ENCODE peak calls at places on chromosomes 4 and X, in seven cellular contexts. Y is endothelial cell of umbilical vein, K is A549, T is H1, A is GM12878, N is K562, Q is HCT116. O is an unnamed sample.

GRCh38 chr4:30828290-30828926 is 108.2 kb downstream of the PCDH7 start:
- DNase-seq in K (no peak), T (no peak), A (no peak), N (no peak), Q (peak), Y (no peak), O (no peak)

GRCh38 chr4:73375328-73375741 is 28.8 kb upstream of the ALB start:
- DNase-seq in Y (no peak), T (no peak), A (no peak), K (no peak), N (no peak), Q (no peak), O (no peak)

GRCh38 chr4:184386271-184386781 is 88.0 kb downstream of the IRF2 start:
- DNase-seq in A (no peak), K (no peak), Q (no peak), Y (no peak), N (peak), T (no peak), O (no peak)

GRCh38 chrX:118652717-118653116 is 74.7 kb upstream of the IL13RA1 start:
- DNase-seq in N (no peak), Y (no peak), K (no peak), A (no peak), Q (no peak), T (no peak), O (no peak)

GRCh38 chr4:73859614-73860088 is 6.6 kb downstream of the PF4V1 start:
- DNase-seq in A (no peak), Q (no peak), K (no peak), N (no peak), Y (no peak), T (no peak), O (no peak)

GRCh38 chrX:25523574-25523973 is 507.8 kb upstream of the ARX start:
- DNase-seq in N (peak), A (no peak), T (peak), Y (peak), K (peak), Q (peak), O (peak)

GRCh38 chrX:42948723-42949122 is 170.8 kb upstream of the PPP1R2C start:
- DNase-seq in T (no peak), Q (no peak), A (no peak), N (no peak), Y (peak), K (no peak), O (no peak)

GRCh38 chr4:25702848-25703247 is 47.2 kb downstream of the SLC34A2 start:
- DNase-seq in Y (no peak), T (no peak), N (no peak), Q (no peak), K (no peak), A (no peak), O (peak)

GRCh38 chr4:151569650-151570049 is 160.7 kb downstream of the FHIP1A start:
- DNase-seq in Y (no peak), N (no peak), K (no peak), Q (no peak), A (no peak), T (no peak), O (no peak)

GRCh38 chr4:140686799-140687198 is 69.4 kb downstream of the TBC1D9 start:
- DNase-seq in N (no peak), Q (no peak), Y (no peak), A (no peak), K (no peak), T (no peak), O (no peak)

GRCh38 chr4:128757712-128758111 is 51.8 kb upstream of the JADE1 start:
- DNase-seq in K (no peak), N (no peak), Y (no peak), Q (no peak), A (no peak), T (no peak), O (no peak)

GRCh38 chr4:114964016-114964415 is 149.4 kb downstream of the NDST4 start:
- DNase-seq in Y (no peak), N (no peak), A (no peak), K (no peak), Q (no peak), T (no peak), O (no peak)

GRCh38 chr4:78186597-78187543 is 129.7 kb downstream of the FRAS1 start:
- DNase-seq in Q (no peak), T (no peak), N (no peak), A (no peak), K (no peak), Y (no peak), O (no peak)

GRCh38 chr4:52172166-52172565 is 121.1 kb downstream of the SPATA18 start:
- DNase-seq in N (no peak), Q (no peak), Y (no peak), A (no peak), T (no peak), K (no peak), O (no peak)

GRCh38 chr4:7103031-7103598 is 35.3 kb upstream of the GRPEL1 start:
- DNase-seq in A (peak), Y (no peak), N (peak), T (peak), K (peak), Q (peak), O (peak)

GRCh38 chr4:2925496-2925895 is 37.7 kb downstream of the NOP14 start:
- DNase-seq in N (no peak), Q (no peak), Y (no peak), K (no peak), T (no peak), A (no peak), O (no peak)

GRCh38 chr4:147749811-147750321 is 18.0 kb downstream of the ARHGAP10 start:
- DNase-seq in Q (no peak), Y (no peak), A (peak), K (no peak), T (no peak), N (no peak), O (no peak)

GRCh38 chr4:137514401-137515116 is 17.7 kb downstream of the PCDH18 start:
- DNase-seq in T (no peak), Q (no peak), N (no peak), A (no peak), K (no peak), Y (no peak), O (no peak)

GRCh38 chrX:155534800-155535199 is 76.4 kb upstream of the F8A3 start:
- DNase-seq in T (no peak), Q (no peak), K (peak), Y (no peak), A (no peak), N (no peak), O (peak)

GRCh38 chrX:39563189-39563588 is 534.6 kb downstream of the BCOR start:
- DNase-seq in Q (no peak), K (no peak), T (no peak), N (no peak), Y (no peak), A (no peak), O (no peak)

GRCh38 chrX:150092549-150092948 is 154.3 kb upstream of the EOLA2 start:
- DNase-seq in Q (no peak), N (no peak), Y (no peak), T (no peak), K (no peak), A (no peak), O (no peak)

GRCh38 chrX:103063918-103064434 is at the start of gene BEX1:
- DNase-seq in T (peak), Y (no peak), K (no peak), A (no peak), N (no peak), Q (no peak), O (no peak)

GRCh38 chr4:797066-797465 is 28.9 kb downstream of the CPLX1 start:
- DNase-seq in K (no peak), Y (no peak), N (no peak), T (no peak), Q (no peak), A (no peak), O (no peak)

GRCh38 chr4:169005453-169006099 is 4.5 kb downstream of the CBR4 start:
- DNase-seq in N (no peak), Y (no peak), Q (no peak), T (no peak), K (peak), A (no peak), O (no peak)

GRCh38 chr4:169012049-169012448 is 2.0 kb upstream of the CBR4 start:
- DNase-seq in Y (no peak), A (no peak), T (no peak), Q (no peak), K (no peak), N (no peak), O (no peak)

GRCh38 chr4:169010125-169011023 is at the start of gene CBR4:
- DNase-seq in Q (peak), K (peak), A (peak), Y (peak), N (peak), T (peak), O (peak)

GRCh38 chr4:169009281-169010124 is 552 bp downstream of the CBR4 start:
- DNase-seq in T (peak), A (no peak), Y (peak), K (peak), Q (peak), N (peak), O (peak)

DNA sequence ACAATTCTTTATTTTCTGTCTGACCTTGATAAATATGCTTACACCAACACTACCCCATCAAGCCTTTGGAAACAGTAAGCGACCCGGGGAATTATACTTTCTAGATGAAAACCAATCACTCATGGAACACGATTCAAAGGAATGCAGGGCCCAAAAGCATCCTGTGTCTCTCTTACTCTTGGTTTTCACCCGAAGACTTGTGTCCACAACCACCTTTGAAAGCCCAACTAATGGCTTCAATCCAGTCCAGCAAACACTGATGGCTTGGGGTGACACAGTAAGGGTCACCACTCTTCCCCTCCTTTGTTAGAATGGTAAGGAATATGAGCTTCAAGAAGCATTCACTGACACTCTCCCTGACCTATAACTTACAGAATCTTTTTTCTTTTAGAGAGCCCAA is 1.6 kb downstream of the CBR4 start:
- DNase-seq in Q (no peak), T (no peak), K (no peak), N (no peak), A (no peak), Y (no peak), O (peak)
- TF ChIP-seq POLR2A in Q (no peak), T (no peak), K (no peak), N (no peak), A (no peak), Y (no peak), O (no peak)

DNA sequence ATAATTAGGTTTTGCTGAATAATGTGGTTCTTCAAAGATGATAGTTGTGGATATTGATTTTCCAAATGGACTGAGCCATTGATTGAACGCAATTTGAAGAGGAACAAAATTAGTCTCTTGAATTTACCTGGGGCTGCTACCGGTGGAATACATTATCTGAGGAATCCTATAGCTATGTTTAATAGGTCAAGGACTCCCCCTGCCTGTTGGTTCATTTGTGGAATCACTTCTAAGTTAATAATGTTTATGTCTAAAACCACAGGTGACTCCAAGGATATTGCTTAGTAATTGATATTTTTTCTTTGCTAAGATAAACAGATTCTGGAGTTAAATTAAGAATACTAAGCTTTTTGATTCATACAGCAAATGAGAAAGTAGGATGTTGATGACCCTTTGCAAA is 576.0 kb upstream of the PABPC4L start:
- DNase-seq in T (no peak), N (no peak), A (no peak), Y (peak), K (peak), Q (peak), O (no peak)
- TF ChIP-seq MAX in T (no peak), N (no peak), A (no peak), Y (no peak), K (no peak), Q (no peak), O (no peak)

DNA sequence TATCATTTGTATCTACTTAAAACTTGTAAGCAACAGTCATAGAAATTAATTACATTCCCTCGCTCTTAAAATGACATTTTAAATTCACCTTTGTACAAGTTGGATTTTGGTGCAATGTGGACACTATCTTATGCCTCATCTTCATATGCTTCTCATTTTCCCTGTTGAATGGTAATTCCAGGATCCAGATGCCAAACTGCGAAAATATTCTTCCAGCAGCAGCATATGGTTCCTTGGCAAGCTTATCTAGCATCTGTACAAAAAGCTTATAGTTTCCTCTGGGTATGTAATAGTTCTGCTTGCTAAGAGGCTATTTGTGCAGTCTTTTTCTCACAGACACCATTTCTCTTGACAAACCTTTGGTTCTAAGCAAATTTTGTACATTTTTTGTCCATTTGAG is 2079.7 kb upstream of the AGA start:
- DNase-seq in T (no peak), K (no peak), N (no peak), Y (no peak), Q (no peak), A (no peak), O (no peak)
- H3K4me3 ChIP-seq in T (no peak), K (no peak), N (no peak), Y (no peak), Q (no peak), A (no peak), O (no peak)

DNA sequence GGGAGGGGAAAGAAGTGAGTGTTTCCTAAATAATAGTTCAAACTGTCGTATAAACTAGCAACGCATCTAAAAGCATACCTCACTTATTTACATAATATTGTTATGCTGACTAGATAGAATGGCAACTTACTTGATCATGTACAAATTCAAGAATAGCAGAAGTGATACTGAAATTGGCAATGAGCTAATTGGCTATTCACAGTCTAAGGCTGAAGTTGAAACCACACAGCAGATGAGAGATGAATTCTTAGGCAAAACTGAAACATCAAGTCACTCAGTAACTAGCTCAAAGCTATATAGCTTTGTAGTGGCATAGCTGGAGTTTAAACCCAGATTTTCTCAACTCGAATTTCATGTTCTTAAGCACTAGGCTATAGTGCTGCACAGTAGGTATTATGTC is 263.5 kb downstream of the NKX6-1 start:
- DNase-seq in T (no peak), Y (no peak), A (peak), Q (no peak), K (no peak), N (no peak), O (no peak)
- TF ChIP-seq POLR2A in T (no peak), Y (no peak), A (no peak), Q (no peak), K (no peak), N (no peak), O (no peak)

GRCh38 chr4:101282076-101282844 is 65.1 kb downstream of the PPP3CA start:
- DNase-seq in N (no peak), Q (no peak), K (no peak), A (no peak), T (no peak), Y (no peak), O (peak)

GRCh38 chr4:101277661-101278060 is 69.7 kb downstream of the PPP3CA start:
- DNase-seq in K (no peak), T (no peak), A (no peak), Q (no peak), N (no peak), Y (no peak), O (no peak)

GRCh38 chr4:101280866-101281600 is 66.3 kb downstream of the PPP3CA start:
- DNase-seq in Q (no peak), Y (no peak), K (no peak), N (no peak), A (no peak), T (no peak), O (no peak)

GRCh38 chr4:101276661-101277060 is 70.7 kb downstream of the PPP3CA start:
- DNase-seq in N (no peak), T (no peak), K (no peak), Q (no peak), A (no peak), Y (no peak), O (no peak)

DNA sequence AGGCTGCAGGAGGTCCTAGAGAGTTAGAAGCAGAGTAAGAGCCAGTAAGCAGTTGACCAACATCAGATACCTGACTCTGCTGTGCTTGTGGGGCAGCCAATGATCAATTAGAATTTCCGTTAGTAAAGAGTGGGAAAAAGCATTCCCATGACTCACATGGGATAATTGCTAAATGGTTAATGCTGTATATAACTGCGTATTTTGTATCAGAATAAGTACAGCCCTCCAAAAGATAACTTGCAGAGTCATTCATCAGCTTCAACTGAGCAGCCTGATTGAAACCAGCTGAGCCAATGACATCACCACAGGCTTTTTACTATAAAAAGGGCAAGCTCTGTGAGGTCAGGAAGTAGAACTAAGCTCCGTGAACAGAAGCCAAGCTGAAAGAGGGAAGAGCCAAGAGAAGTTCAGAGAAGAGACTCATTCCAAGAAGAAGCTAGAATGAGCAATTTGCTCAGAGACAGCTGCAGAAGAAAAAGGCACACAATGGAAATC is 67.9 kb downstream of the PPP3CA start:
- DNase-seq in Y (peak), Q (no peak), K (peak), N (no peak), A (no peak), T (no peak), O (peak)
- TF ChIP-seq MAX in Y (no peak), Q (no peak), K (no peak), N (no peak), A (no peak), T (no peak), O (no peak)

GRCh38 chrX:11429543-11430085 is 136.4 kb downstream of the AMELX start:
- DNase-seq in A (no peak), K (no peak), N (no peak), Q (no peak), T (no peak), Y (no peak), O (no peak)

GRCh38 chrX:11424903-11425674 is 131.9 kb downstream of the AMELX start:
- DNase-seq in K (no peak), T (no peak), N (no peak), Y (no peak), Q (no peak), A (no peak), O (no peak)

GRCh38 chrX:11426712-11427081 is 133.5 kb downstream of the AMELX start:
- DNase-seq in N (no peak), Q (no peak), K (no peak), A (no peak), Y (no peak), T (no peak), O (no peak)

GRCh38 chrX:11430266-11430665 is 137.1 kb downstream of the AMELX start:
- DNase-seq in N (no peak), Y (no peak), Q (no peak), T (no peak), A (no peak), K (no peak), O (no peak)

DNA sequence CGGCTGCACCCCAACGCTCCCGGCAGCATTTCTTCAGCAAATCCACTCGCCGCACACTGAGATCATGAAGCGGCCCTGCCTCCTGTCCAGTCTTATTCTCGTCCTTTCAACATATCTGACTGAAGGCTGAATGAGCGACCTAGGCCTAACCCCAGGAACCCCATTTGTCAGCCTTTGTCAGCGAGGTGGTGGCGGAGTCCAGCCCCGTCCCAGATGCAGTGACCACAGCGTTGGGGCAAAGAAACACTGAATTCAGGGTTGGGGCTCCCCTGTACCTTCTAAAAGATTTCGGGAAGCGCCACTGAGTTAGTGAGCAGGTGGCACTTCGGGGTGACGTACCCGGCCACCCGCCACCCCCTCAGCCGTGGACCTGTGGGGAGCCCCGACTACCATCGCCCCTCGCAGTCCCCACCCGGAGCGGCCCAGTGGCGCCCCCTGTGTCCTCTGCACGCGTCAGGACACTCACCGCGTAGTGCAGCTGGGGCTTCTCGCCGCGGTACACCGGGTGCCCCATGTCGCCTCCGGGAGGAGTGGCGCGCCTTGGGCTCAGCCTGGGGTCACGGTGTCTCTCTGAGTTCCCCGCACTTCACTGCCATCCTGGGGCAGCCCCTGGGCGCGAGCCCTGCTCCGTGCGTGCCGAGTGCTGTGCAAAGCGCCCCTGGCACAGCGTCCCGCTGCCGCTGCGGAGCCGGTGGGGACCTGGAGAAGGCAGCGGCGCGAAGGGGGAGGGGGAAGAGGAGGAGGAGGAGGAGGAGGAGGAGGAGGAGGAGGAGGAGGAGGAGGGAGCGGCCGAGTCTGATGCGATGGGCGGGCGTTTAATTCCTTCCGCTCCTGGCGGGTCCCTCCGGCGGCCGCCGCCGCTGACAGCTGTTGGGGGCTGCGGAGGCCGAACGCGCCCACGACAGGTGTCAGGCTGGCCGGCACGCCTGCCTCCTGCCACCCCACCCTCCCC is 134.1 kb downstream of the AMELX start:
- DNase-seq in K (no peak), Y (peak), T (peak), A (no peak), Q (no peak), N (peak), O (no peak)
- H3K4me3 ChIP-seq in K (no peak), Y (peak), T (peak), A (no peak), Q (no peak), N (peak), O (no peak)

GRCh38 chr4:20251796-20252655 is at the start of gene SLIT2:
- DNase-seq in K (peak), N (peak), Q (peak), Y (peak), T (peak), A (no peak), O (peak)
- TF ChIP-seq POLR2A in K (no peak), N (no peak), Q (no peak), Y (peak), T (peak), A (no peak), O (no peak)